ENCODE peak calls at places on chromosomes 12 and 14, in five cellular contexts. G is upper lobe of right lung; Q is HCT116; U is CD4-positive, alpha-beta memory T cell; J is IMR-90. V is an unnamed sample.

GRCh38 chr14:55847766-55848165 is 267.8 kb downstream of the KTN1 start:
- DNase-seq in G (no peak), Q (no peak), U (no peak), J (peak; percentile 72), V (no peak)

GRCh38 chr12:109487181-109488050 is 10.0 kb downstream of the UBE3B start:
- DNase-seq in G (no peak), Q (no peak), U (no peak), J (no peak), V (no peak)

GRCh38 chr14:41549821-41550597 is 56.7 kb upstream of the LRFN5 start:
- DNase-seq in G (no peak), Q (no peak), U (no peak), J (peak; percentile 62), V (no peak)

GRCh38 chr12:101086490-101086889 is 123.5 kb downstream of the SLC5A8 start:
- DNase-seq in G (no peak), Q (no peak), U (no peak), J (peak; percentile 46), V (no peak)

GRCh38 chr14:47833006-47833405 is 157.6 kb upstream of the MDGA2 start:
- DNase-seq in G (no peak), Q (no peak), U (no peak), J (no peak), V (no peak)

GRCh38 chr14:68147331-68147730 is 327.8 kb downstream of the RAD51B start:
- DNase-seq in G (no peak), Q (no peak), U (no peak), J (no peak), V (no peak)

GRCh38 chr12:102095677-102096263 is 24.1 kb downstream of the NUP37 start:
- DNase-seq in G (no peak), Q (no peak), U (peak; percentile 3), J (peak; percentile 61), V (no peak)

GRCh38 chr12:321606-322326 is 59.1 kb upstream of the SLC6A13 start:
- DNase-seq in G (no peak), Q (peak; percentile 3), U (no peak), J (no peak), V (no peak)

GRCh38 chr14:64045091-64045490 is 192.3 kb downstream of the SYNE2 start:
- DNase-seq in G (no peak), Q (no peak), U (no peak), J (no peak), V (no peak)

GRCh38 chr14:98937712-98938505 is 334.1 kb downstream of the BCL11B start:
- DNase-seq in G (no peak), Q (no peak), U (no peak), J (no peak), V (no peak)

GRCh38 chr12:19144985-19145384 is 15.5 kb downstream of the PLEKHA5 start:
- DNase-seq in G (no peak), Q (no peak), U (no peak), J (no peak), V (no peak)

GRCh38 chr14:24389266-24389855 is 9.4 kb upstream of the NYNRIN start:
- DNase-seq in G (no peak), Q (no peak), U (no peak), J (peak; percentile 64), V (no peak)

GRCh38 chr12:65430571-65431306 is 152.3 kb downstream of the MSRB3 start:
- DNase-seq in G (no peak), Q (peak; percentile 88), U (no peak), J (peak; percentile 63), V (no peak)

GRCh38 chr14:95485222-95485819 is 31.1 kb downstream of the SYNE3 start:
- DNase-seq in G (no peak), Q (no peak), U (no peak), J (no peak), V (no peak)

GRCh38 chr12:124545508-124546418 is 21.6 kb downstream of the NCOR2 start:
- DNase-seq in G (peak; percentile 70), Q (no peak), U (peak; percentile 19), J (peak; percentile 43), V (no peak)

GRCh38 chr12:13941258-13942249 is 39.8 kb downstream of the GRIN2B start:
- DNase-seq in G (no peak), Q (peak; percentile 77), U (no peak), J (peak; percentile 0), V (peak; percentile 65)

GRCh38 chr12:89781961-89782360 is 73.3 kb upstream of the ATP2B1 start:
- DNase-seq in G (no peak), Q (no peak), U (no peak), J (peak; percentile 49), V (no peak)

GRCh38 chr12:87779016-87779415 is 250.2 kb downstream of the C12orf50 start:
- DNase-seq in G (no peak), Q (no peak), U (no peak), J (peak; percentile 71), V (no peak)

GRCh38 chr12:108939594-108939993 is 59.7 kb downstream of the DAO start:
- DNase-seq in G (no peak), Q (peak; percentile 34), U (peak; percentile 17), J (peak; percentile 13), V (no peak)

GRCh38 chr12:21500786-21501257 is 613 bp downstream of the RECQL start:
- DNase-seq in G (no peak), Q (no peak), U (no peak), J (no peak), V (no peak)

GRCh38 chr14:65565948-65566347 is 153.4 kb downstream of the FUT8 start:
- DNase-seq in G (no peak), Q (no peak), U (no peak), J (no peak), V (no peak)

GRCh38 chr12:105281694-105282049 is 45.7 kb upstream of the APPL2 start:
- DNase-seq in G (no peak), Q (no peak), U (no peak), J (no peak), V (no peak)

GRCh38 chr12:91937033-91937432 is 208.6 kb downstream of the BTG1 start:
- DNase-seq in G (no peak), Q (no peak), U (no peak), J (no peak), V (no peak)

GRCh38 chr14:90739318-90740077 is 76.7 kb downstream of the TTC7B start:
- DNase-seq in G (no peak), Q (no peak), U (no peak), J (peak; percentile 34), V (no peak)

GRCh38 chr12:68163546-68164210 is 4.1 kb upstream of the IFNG start:
- DNase-seq in G (no peak), Q (no peak), U (no peak), J (no peak), V (no peak)

GRCh38 chr14:26190644-26191043 is 407.2 kb downstream of the NOVA1 start:
- DNase-seq in G (no peak), Q (no peak), U (no peak), J (no peak), V (no peak)

GRCh38 chr12:63150255-63151060 is 543 bp downstream of the AVPR1A start:
- DNase-seq in G (peak; percentile 64), Q (no peak), U (no peak), J (no peak), V (no peak)

GRCh38 chr14:80954771-80955299 is 586 bp upstream of the TSHR start:
- DNase-seq in G (peak; percentile 86), Q (peak; percentile 51), U (peak; percentile 74), J (peak; percentile 72), V (peak; percentile 88)

GRCh38 chr14:51370758-51371386 is 130.8 kb downstream of the TMX1 start:
- DNase-seq in G (no peak), Q (no peak), U (no peak), J (no peak), V (no peak)

GRCh38 chr12:113955109-113955970 is 10.8 kb downstream of the RBM19 start:
- DNase-seq in G (no peak), Q (peak; percentile 16), U (no peak), J (peak; percentile 7), V (no peak)

GRCh38 chr12:65510584-65511050 is 232.1 kb downstream of the MSRB3 start:
- DNase-seq in G (no peak), Q (peak; percentile 84), U (no peak), J (no peak), V (peak; percentile 21)

GRCh38 chr14:89833120-89833521 is 121.4 kb downstream of the EFCAB11 start:
- DNase-seq in G (no peak), Q (no peak), U (no peak), J (no peak), V (no peak)

GRCh38 chr12:124512667-124513296 is 54.6 kb downstream of the NCOR2 start:
- DNase-seq in G (peak; percentile 93), Q (peak; percentile 93), U (no peak), J (peak; percentile 98), V (peak; percentile 91)

GRCh38 chr12:25985296-25985992 is 27.0 kb downstream of the RASSF8 start:
- DNase-seq in G (no peak), Q (no peak), U (no peak), J (no peak), V (no peak)
- H3K27ac ChIP-seq in G (no peak overlapping the region), Q (no peak overlapping the region), U (no peak overlapping the region), J (no peak overlapping the region), V (no peak overlapping the region)

DNA sequence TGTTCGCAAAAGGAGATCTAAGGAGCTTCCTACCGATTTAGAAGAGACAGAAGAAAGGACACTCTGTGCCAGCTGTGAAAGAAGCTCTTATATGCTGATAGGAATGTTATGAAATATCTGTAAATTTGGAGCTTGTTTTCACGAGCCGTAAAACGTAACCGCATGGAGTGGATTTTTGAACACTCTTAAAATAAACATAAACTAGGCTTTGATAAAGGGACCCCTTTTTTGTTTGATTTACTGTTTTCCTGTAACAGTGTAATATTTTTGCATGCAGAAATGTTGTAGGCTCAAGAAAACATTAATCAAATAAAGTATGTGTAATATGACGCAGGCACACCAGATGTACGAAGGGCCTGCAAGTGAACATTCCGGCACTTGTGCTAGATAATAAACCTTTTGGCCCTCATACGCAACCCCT is 346.8 kb downstream of the ETNK1 start:
- DNase-seq in G (no peak), Q (no peak), U (no peak), J (peak; percentile 55), V (no peak)
- H3K4me3 ChIP-seq in G (no peak overlapping the region), Q (no peak overlapping the region), U (no peak overlapping the region), J (no peak overlapping the region), V (no peak overlapping the region)

DNA sequence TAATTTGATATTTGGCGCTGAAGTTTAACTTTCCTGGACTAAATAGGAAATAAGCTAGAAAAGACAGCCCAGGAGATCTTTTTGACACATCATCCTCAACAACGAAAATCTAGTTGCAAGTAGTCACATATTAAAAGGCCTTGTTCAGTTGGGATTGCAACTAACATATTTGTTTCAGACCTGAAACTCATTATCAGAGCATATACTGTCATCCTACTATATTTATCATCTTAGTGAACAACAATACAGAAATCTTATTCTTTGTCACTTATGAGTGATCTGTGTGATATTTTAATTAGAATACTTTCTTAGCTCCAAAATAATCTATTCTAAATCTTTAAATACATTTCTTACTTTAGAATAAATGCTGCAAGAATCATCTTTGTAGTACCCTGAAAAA is 72.1 kb downstream of the ELK3 start:
- DNase-seq in G (no peak), Q (no peak), U (no peak), J (no peak), V (no peak)
- H3K27ac ChIP-seq in G (no peak overlapping the region), Q (no peak overlapping the region), U (no peak overlapping the region), J (no peak overlapping the region), V (no peak overlapping the region)

GRCh38 chr12:49336645-49337584 is at the start of gene C1QL4:
- DNase-seq in G (peak; percentile 91), Q (peak; percentile 33), U (peak; percentile 81), J (peak; percentile 52), V (peak; percentile 89)
- H3K4me3 ChIP-seq in G (peak within 1 kb of the TSS; percentile 28), Q (peak within 1 kb of the TSS; percentile 64), U (no peak within 1 kb of the TSS), J (peak within 1 kb of the TSS; percentile 57), V (peak within 1 kb of the TSS; percentile 42)

V was measured in testis.